ENCODE peak calls at places on chromosomes 1 and 21, in five cellular contexts. F is progenitor cell of endocrine pancreas; O is psoas muscle; X is effector CD8-positive, alpha-beta T cell; P is naive thymus-derived CD8-positive, alpha-beta T cell. Z is an unnamed sample.
A peak's percentile ranks its signal among the peaks of the same experiment; 100 is the strongest.

GRCh38 chr1:111745670-111746613 is 6.7 kb upstream of the INKA2 start:
- DNase-seq in F (no peak), O (no peak), X (no peak), P (no peak), Z (peak; percentile 60)

GRCh38 chr1:231410041-231410591 is 12.0 kb downstream of the EGLN1 start:
- DNase-seq in F (no peak), O (no peak), X (no peak), P (no peak), Z (no peak)

GRCh38 chr1:221161571-221162041 is 282.4 kb downstream of the HLX start:
- DNase-seq in F (no peak), O (no peak), X (no peak), P (no peak), Z (no peak)

GRCh38 chr1:44118682-44119081 is at the start of gene KLF17:
- DNase-seq in F (no peak), O (no peak), X (no peak), P (no peak), Z (no peak)

GRCh38 chr1:30995990-30996612 is 69.4 kb downstream of the PUM1 start:
- DNase-seq in F (no peak), O (no peak), X (no peak), P (no peak), Z (no peak)

GRCh38 chr1:27026621-27027574 is 14.2 kb upstream of the TENT5B start:
- DNase-seq in F (no peak), O (peak; percentile 53), X (no peak), P (no peak), Z (peak; percentile 76)

GRCh38 chr1:30879126-30879786 is 29.3 kb downstream of the SDC3 start:
- DNase-seq in F (no peak), O (no peak), X (no peak), P (no peak), Z (peak; percentile 62)

GRCh38 chr1:211699059-211699458 is 23.6 kb upstream of the NEK2 start:
- DNase-seq in F (no peak), O (no peak), X (no peak), P (no peak), Z (no peak)

GRCh38 chr21:41630917-41631316 is 123.0 kb upstream of the TMPRSS2 start:
- DNase-seq in F (no peak), O (no peak), X (no peak), P (no peak), Z (no peak)